ENCODE peak calls at places on chromosomes 2 and 18, in five cellular contexts. M, T, J, F and Y are unnamed samples.

GRCh38 chr2:11697103-11697871 is 27.3 kb upstream of the NTSR2 start:
- DNase-seq in M (no peak), T (no peak), J (no peak), F (no peak), Y (no peak)

GRCh38 chr2:120647487-120647886 is 88.2 kb upstream of the GLI2 start:
- DNase-seq in M (no peak), T (no peak), J (no peak), F (no peak), Y (no peak)

GRCh38 chr2:235896061-235896460 is 272.1 kb downstream of the GBX2 start:
- DNase-seq in M (no peak), T (no peak), J (no peak), F (no peak), Y (no peak)

GRCh38 chr18:59549797-59550516 is 147.3 kb downstream of the CCBE1 start:
- DNase-seq in M (no peak), T (no peak), J (no peak), F (no peak), Y (no peak)

GRCh38 chr2:36404754-36405153 is 49.2 kb downstream of the CRIM1 start:
- DNase-seq in M (no peak), T (no peak), J (no peak), F (no peak), Y (no peak)

GRCh38 chr2:136319227-136319626 is 201.3 kb upstream of the CXCR4 start:
- DNase-seq in M (no peak), T (no peak), J (no peak), F (no peak), Y (no peak)

GRCh38 chr2:100529900-100530299 is 32.9 kb upstream of the PDCL3 start:
- DNase-seq in M (no peak), T (no peak), J (no peak), F (no peak), Y (no peak)

GRCh38 chr18:61829108-61829507 is 63.7 kb downstream of the RNF152 start:
- DNase-seq in M (no peak), T (no peak), J (no peak), F (no peak), Y (no peak)

GRCh38 chr2:38074047-38074774 is 1.7 kb downstream of the CYP1B1 start:
- DNase-seq in M (no peak), T (no peak), J (no peak), F (no peak), Y (no peak)

GRCh38 chr2:100814453-100814852 is 5.5 kb upstream of the NPAS2 start:
- DNase-seq in M (no peak), T (no peak), J (no peak), F (no peak), Y (no peak)

GRCh38 chr2:144443837-144444236 is 76.1 kb downstream of the ZEB2 start:
- DNase-seq in M (no peak), T (no peak), J (no peak), F (no peak), Y (no peak)

GRCh38 chr18:61833387-61833786 is 59.4 kb downstream of the RNF152 start:
- DNase-seq in M (no peak), T (no peak), J (no peak), F (no peak), Y (no peak)

GRCh38 chr2:233816771-233817170 is 37.6 kb downstream of the HJURP start:
- DNase-seq in M (no peak), T (no peak), J (no peak), F (no peak), Y (no peak)

GRCh38 chr2:175930504-175930903 is 71.6 kb downstream of the LNPK start:
- DNase-seq in M (no peak), T (no peak), J (no peak), F (no peak), Y (no peak)

GRCh38 chr18:76823166-76823539 is 796 bp downstream of the ZNF236 start:
- DNase-seq in M (no peak), T (no peak), J (no peak), F (no peak), Y (no peak)

GRCh38 chr2:218438601-218439000 is 19.7 kb downstream of the VIL1 start:
- DNase-seq in M (no peak), T (no peak), J (no peak), F (no peak), Y (peak; percentile 16)